ENCODE peak calls at places on chromosome 3, in nine cellular contexts. One of them, this sample, is unnamed.

GRCh38 chr3:136819784-136820640 is 1.1 kb downstream of the SLC35G2 start:
- DNase-seq in GM23338: peak; percentile 88
- DNase-seq in lower leg skin: peak; percentile 87
- DNase-seq in heart right ventricle: peak; percentile 50
- DNase-seq in mammary epithelial cell: peak; percentile 67
- DNase-seq in cardiac fibroblast: peak; percentile 70
- DNase-seq in heart left ventricle: peak; percentile 52
- DNase-seq in left ventricle myocardium inferior: peak; percentile 29
- DNase-seq in IMR-90: peak; percentile 69
- DNase-seq in this sample: no peak

GRCh38 chr3:132255041-132255745 is 62.0 kb upstream of the ACP3 start:
- DNase-seq in GM23338: peak; percentile 8
- DNase-seq in lower leg skin: no peak
- DNase-seq in heart right ventricle: no peak
- DNase-seq in mammary epithelial cell: peak; percentile 89
- DNase-seq in cardiac fibroblast: peak; percentile 74
- DNase-seq in heart left ventricle: no peak
- DNase-seq in left ventricle myocardium inferior: no peak
- DNase-seq in IMR-90: peak; percentile 90
- DNase-seq in this sample: peak; percentile 67

GRCh38 chr3:100882571-100882981 is 110.6 kb downstream of the ABI3BP start:
- DNase-seq in GM23338: peak; percentile 12
- DNase-seq in lower leg skin: no peak
- DNase-seq in heart right ventricle: no peak
- DNase-seq in mammary epithelial cell: no peak
- DNase-seq in cardiac fibroblast: peak; percentile 84
- DNase-seq in heart left ventricle: no peak
- DNase-seq in left ventricle myocardium inferior: no peak
- DNase-seq in IMR-90: peak; percentile 43
- DNase-seq in this sample: no peak

GRCh38 chr3:178236555-178237277 is 299.5 kb upstream of the KCNMB2 start:
- DNase-seq in GM23338: no peak
- DNase-seq in lower leg skin: no peak
- DNase-seq in heart right ventricle: no peak
- DNase-seq in mammary epithelial cell: peak; percentile 45
- DNase-seq in cardiac fibroblast: peak; percentile 78
- DNase-seq in heart left ventricle: no peak
- DNase-seq in left ventricle myocardium inferior: no peak
- DNase-seq in IMR-90: peak; percentile 28
- DNase-seq in this sample: no peak

GRCh38 chr3:173725507-173725906 is 328.0 kb downstream of the NLGN1 start:
- DNase-seq in GM23338: no peak
- DNase-seq in lower leg skin: no peak
- DNase-seq in heart right ventricle: no peak
- DNase-seq in mammary epithelial cell: peak; percentile 59
- DNase-seq in cardiac fibroblast: no peak
- DNase-seq in heart left ventricle: no peak
- DNase-seq in left ventricle myocardium inferior: no peak
- DNase-seq in IMR-90: peak; percentile 54
- DNase-seq in this sample: peak; percentile 27

GRCh38 chr3:14866627-14867026 is 47.9 kb downstream of the FGD5 start:
- DNase-seq in GM23338: no peak
- DNase-seq in lower leg skin: no peak
- DNase-seq in heart right ventricle: no peak
- DNase-seq in mammary epithelial cell: no peak
- DNase-seq in cardiac fibroblast: no peak
- DNase-seq in heart left ventricle: no peak
- DNase-seq in left ventricle myocardium inferior: no peak
- DNase-seq in IMR-90: no peak
- DNase-seq in this sample: no peak

GRCh38 chr3:129356756-129357425 is 71.5 kb downstream of the EFCAB12 start:
- DNase-seq in GM23338: no peak
- DNase-seq in lower leg skin: no peak
- DNase-seq in heart right ventricle: no peak
- DNase-seq in mammary epithelial cell: no peak
- DNase-seq in cardiac fibroblast: no peak
- DNase-seq in heart left ventricle: no peak
- DNase-seq in left ventricle myocardium inferior: no peak
- DNase-seq in IMR-90: no peak
- DNase-seq in this sample: no peak

GRCh38 chr3:134312072-134312872 is 61.6 kb upstream of the RYK start:
- DNase-seq in GM23338: peak; percentile 67
- DNase-seq in lower leg skin: peak; percentile 91
- DNase-seq in heart right ventricle: no peak
- DNase-seq in mammary epithelial cell: peak; percentile 77
- DNase-seq in cardiac fibroblast: peak; percentile 75
- DNase-seq in heart left ventricle: peak; percentile 43
- DNase-seq in left ventricle myocardium inferior: no peak
- DNase-seq in IMR-90: no peak
- DNase-seq in this sample: no peak

GRCh38 chr3:147370316-147370715 is 36.0 kb downstream of the ZIC4 start:
- DNase-seq in GM23338: no peak
- DNase-seq in lower leg skin: no peak
- DNase-seq in heart right ventricle: no peak
- DNase-seq in mammary epithelial cell: no peak
- DNase-seq in cardiac fibroblast: no peak
- DNase-seq in heart left ventricle: no peak
- DNase-seq in left ventricle myocardium inferior: no peak
- DNase-seq in IMR-90: no peak
- DNase-seq in this sample: no peak

GRCh38 chr3:147368561-147369151 is 37.7 kb downstream of the ZIC4 start:
- DNase-seq in GM23338: no peak
- DNase-seq in lower leg skin: no peak
- DNase-seq in heart right ventricle: no peak
- DNase-seq in mammary epithelial cell: no peak
- DNase-seq in cardiac fibroblast: no peak
- DNase-seq in heart left ventricle: no peak
- DNase-seq in left ventricle myocardium inferior: no peak
- DNase-seq in IMR-90: no peak
- DNase-seq in this sample: no peak

GRCh38 chr3:147369671-147370123 is 36.6 kb downstream of the ZIC4 start:
- DNase-seq in GM23338: no peak
- DNase-seq in lower leg skin: no peak
- DNase-seq in heart right ventricle: no peak
- DNase-seq in mammary epithelial cell: no peak
- DNase-seq in cardiac fibroblast: no peak
- DNase-seq in heart left ventricle: no peak
- DNase-seq in left ventricle myocardium inferior: no peak
- DNase-seq in IMR-90: no peak
- DNase-seq in this sample: no peak

GRCh38 chr3:147368151-147368550 is 38.2 kb downstream of the ZIC4 start:
- DNase-seq in GM23338: no peak
- DNase-seq in lower leg skin: no peak
- DNase-seq in heart right ventricle: no peak
- DNase-seq in mammary epithelial cell: no peak
- DNase-seq in cardiac fibroblast: no peak
- DNase-seq in heart left ventricle: no peak
- DNase-seq in left ventricle myocardium inferior: no peak
- DNase-seq in IMR-90: no peak
- DNase-seq in this sample: no peak

GRCh38 chr3:147369231-147369630 is 37.1 kb downstream of the ZIC4 start:
- DNase-seq in GM23338: no peak
- DNase-seq in lower leg skin: no peak
- DNase-seq in heart right ventricle: no peak
- DNase-seq in mammary epithelial cell: no peak
- DNase-seq in cardiac fibroblast: no peak
- DNase-seq in heart left ventricle: no peak
- DNase-seq in left ventricle myocardium inferior: no peak
- DNase-seq in IMR-90: no peak
- DNase-seq in this sample: no peak
- H3K4me3 ChIP-seq in GM23338: peak overlapping the region; percentile 40
- H3K4me3 ChIP-seq in lower leg skin: no peak overlapping the region
- H3K4me3 ChIP-seq in heart right ventricle: no peak overlapping the region
- H3K4me3 ChIP-seq in mammary epithelial cell: no peak overlapping the region
- H3K4me3 ChIP-seq in cardiac fibroblast: no peak overlapping the region
- H3K4me3 ChIP-seq in heart left ventricle: no peak overlapping the region
- H3K4me3 ChIP-seq in left ventricle myocardium inferior: no peak overlapping the region
- H3K4me3 ChIP-seq in IMR-90: no peak overlapping the region
- H3K4me3 ChIP-seq in this sample: no peak overlapping the region

GRCh38 chr3:7207092-7207491 is 346.2 kb downstream of the GRM7 start:
- DNase-seq in GM23338: no peak
- DNase-seq in lower leg skin: no peak
- DNase-seq in heart right ventricle: no peak
- DNase-seq in mammary epithelial cell: no peak
- DNase-seq in cardiac fibroblast: no peak
- DNase-seq in heart left ventricle: no peak
- DNase-seq in left ventricle myocardium inferior: no peak
- DNase-seq in IMR-90: no peak
- DNase-seq in this sample: no peak

GRCh38 chr3:7203969-7204847 is 343.3 kb downstream of the GRM7 start:
- DNase-seq in GM23338: no peak
- DNase-seq in lower leg skin: no peak
- DNase-seq in heart right ventricle: no peak
- DNase-seq in mammary epithelial cell: no peak
- DNase-seq in cardiac fibroblast: no peak
- DNase-seq in heart left ventricle: no peak
- DNase-seq in left ventricle myocardium inferior: no peak
- DNase-seq in IMR-90: no peak
- DNase-seq in this sample: no peak

GRCh38 chr3:7205535-7206331 is 344.8 kb downstream of the GRM7 start:
- DNase-seq in GM23338: no peak
- DNase-seq in lower leg skin: no peak
- DNase-seq in heart right ventricle: no peak
- DNase-seq in mammary epithelial cell: peak; percentile 38
- DNase-seq in cardiac fibroblast: no peak
- DNase-seq in heart left ventricle: no peak
- DNase-seq in left ventricle myocardium inferior: no peak
- DNase-seq in IMR-90: no peak
- DNase-seq in this sample: no peak

GRCh38 chr3:7204848-7205156 is 343.9 kb downstream of the GRM7 start:
- DNase-seq in GM23338: no peak
- DNase-seq in lower leg skin: no peak
- DNase-seq in heart right ventricle: no peak
- DNase-seq in mammary epithelial cell: no peak
- DNase-seq in cardiac fibroblast: no peak
- DNase-seq in heart left ventricle: no peak
- DNase-seq in left ventricle myocardium inferior: no peak
- DNase-seq in IMR-90: no peak
- DNase-seq in this sample: no peak

GRCh38 chr3:7201784-7202183 is 340.9 kb downstream of the GRM7 start:
- DNase-seq in GM23338: no peak
- DNase-seq in lower leg skin: no peak
- DNase-seq in heart right ventricle: no peak
- DNase-seq in mammary epithelial cell: no peak
- DNase-seq in cardiac fibroblast: no peak
- DNase-seq in heart left ventricle: no peak
- DNase-seq in left ventricle myocardium inferior: no peak
- DNase-seq in IMR-90: no peak
- DNase-seq in this sample: no peak
- TF ChIP-seq CTCF in GM23338: no peak
- TF ChIP-seq CTCF in lower leg skin: no peak
- TF ChIP-seq CTCF in heart right ventricle: no peak
- TF ChIP-seq CTCF in mammary epithelial cell: no peak
- TF ChIP-seq CTCF in cardiac fibroblast: no peak
- TF ChIP-seq CTCF in heart left ventricle: no peak
- TF ChIP-seq CTCF in left ventricle myocardium inferior: no peak
- TF ChIP-seq CTCF in IMR-90: no peak
- TF ChIP-seq CTCF in this sample: no peak

GRCh38 chr3:40020689-40021088 is 211.3 kb downstream of the MYRIP start:
- DNase-seq in GM23338: no peak
- DNase-seq in lower leg skin: no peak
- DNase-seq in heart right ventricle: no peak
- DNase-seq in mammary epithelial cell: no peak
- DNase-seq in cardiac fibroblast: no peak
- DNase-seq in heart left ventricle: no peak
- DNase-seq in left ventricle myocardium inferior: no peak
- DNase-seq in IMR-90: no peak
- DNase-seq in this sample: no peak

GRCh38 chr3:40021338-40021737 is 211.9 kb downstream of the MYRIP start:
- DNase-seq in GM23338: no peak
- DNase-seq in lower leg skin: no peak
- DNase-seq in heart right ventricle: no peak
- DNase-seq in mammary epithelial cell: no peak
- DNase-seq in cardiac fibroblast: no peak
- DNase-seq in heart left ventricle: no peak
- DNase-seq in left ventricle myocardium inferior: no peak
- DNase-seq in IMR-90: no peak
- DNase-seq in this sample: no peak

GRCh38 chr3:40019371-40019770 is 210.0 kb downstream of the MYRIP start:
- DNase-seq in GM23338: no peak
- DNase-seq in lower leg skin: no peak
- DNase-seq in heart right ventricle: no peak
- DNase-seq in mammary epithelial cell: no peak
- DNase-seq in cardiac fibroblast: no peak
- DNase-seq in heart left ventricle: no peak
- DNase-seq in left ventricle myocardium inferior: no peak
- DNase-seq in IMR-90: no peak
- DNase-seq in this sample: no peak

GRCh38 chr3:40016391-40016790 is 207.0 kb downstream of the MYRIP start:
- DNase-seq in GM23338: no peak
- DNase-seq in lower leg skin: no peak
- DNase-seq in heart right ventricle: no peak
- DNase-seq in mammary epithelial cell: no peak
- DNase-seq in cardiac fibroblast: no peak
- DNase-seq in heart left ventricle: no peak
- DNase-seq in left ventricle myocardium inferior: no peak
- DNase-seq in IMR-90: no peak
- DNase-seq in this sample: no peak

GRCh38 chr3:40018369-40018768 is 209.0 kb downstream of the MYRIP start:
- DNase-seq in GM23338: no peak
- DNase-seq in lower leg skin: no peak
- DNase-seq in heart right ventricle: no peak
- DNase-seq in mammary epithelial cell: no peak
- DNase-seq in cardiac fibroblast: no peak
- DNase-seq in heart left ventricle: no peak
- DNase-seq in left ventricle myocardium inferior: no peak
- DNase-seq in IMR-90: no peak
- DNase-seq in this sample: no peak
- H3K4me3 ChIP-seq in GM23338: no peak overlapping the region
- H3K4me3 ChIP-seq in lower leg skin: no peak overlapping the region
- H3K4me3 ChIP-seq in heart right ventricle: no peak overlapping the region
- H3K4me3 ChIP-seq in mammary epithelial cell: no peak overlapping the region
- H3K4me3 ChIP-seq in cardiac fibroblast: no peak overlapping the region
- H3K4me3 ChIP-seq in heart left ventricle: no peak overlapping the region
- H3K4me3 ChIP-seq in left ventricle myocardium inferior: no peak overlapping the region
- H3K4me3 ChIP-seq in IMR-90: no peak overlapping the region
- H3K4me3 ChIP-seq in this sample: no peak overlapping the region

GRCh38 chr3:123750209-123750608 is 133.9 kb downstream of the MYLK start:
- DNase-seq in GM23338: no peak
- DNase-seq in lower leg skin: no peak
- DNase-seq in heart right ventricle: no peak
- DNase-seq in mammary epithelial cell: no peak
- DNase-seq in cardiac fibroblast: peak; percentile 15
- DNase-seq in heart left ventricle: no peak
- DNase-seq in left ventricle myocardium inferior: no peak
- DNase-seq in IMR-90: no peak
- DNase-seq in this sample: no peak

GRCh38 chr3:123752228-123752627 is 131.9 kb downstream of the MYLK start:
- DNase-seq in GM23338: no peak
- DNase-seq in lower leg skin: peak; percentile 13
- DNase-seq in heart right ventricle: no peak
- DNase-seq in mammary epithelial cell: no peak
- DNase-seq in cardiac fibroblast: no peak
- DNase-seq in heart left ventricle: no peak
- DNase-seq in left ventricle myocardium inferior: no peak
- DNase-seq in IMR-90: no peak
- DNase-seq in this sample: no peak

GRCh38 chr3:123751478-123751877 is 132.7 kb downstream of the MYLK start:
- DNase-seq in GM23338: no peak
- DNase-seq in lower leg skin: no peak
- DNase-seq in heart right ventricle: no peak
- DNase-seq in mammary epithelial cell: no peak
- DNase-seq in cardiac fibroblast: peak; percentile 33
- DNase-seq in heart left ventricle: no peak
- DNase-seq in left ventricle myocardium inferior: no peak
- DNase-seq in IMR-90: peak; percentile 58
- DNase-seq in this sample: no peak

GRCh38 chr3:123749716-123750115 is 134.4 kb downstream of the MYLK start:
- DNase-seq in GM23338: no peak
- DNase-seq in lower leg skin: no peak
- DNase-seq in heart right ventricle: no peak
- DNase-seq in mammary epithelial cell: peak; percentile 68
- DNase-seq in cardiac fibroblast: peak; percentile 90
- DNase-seq in heart left ventricle: no peak
- DNase-seq in left ventricle myocardium inferior: no peak
- DNase-seq in IMR-90: peak; percentile 95
- DNase-seq in this sample: no peak

DNA sequence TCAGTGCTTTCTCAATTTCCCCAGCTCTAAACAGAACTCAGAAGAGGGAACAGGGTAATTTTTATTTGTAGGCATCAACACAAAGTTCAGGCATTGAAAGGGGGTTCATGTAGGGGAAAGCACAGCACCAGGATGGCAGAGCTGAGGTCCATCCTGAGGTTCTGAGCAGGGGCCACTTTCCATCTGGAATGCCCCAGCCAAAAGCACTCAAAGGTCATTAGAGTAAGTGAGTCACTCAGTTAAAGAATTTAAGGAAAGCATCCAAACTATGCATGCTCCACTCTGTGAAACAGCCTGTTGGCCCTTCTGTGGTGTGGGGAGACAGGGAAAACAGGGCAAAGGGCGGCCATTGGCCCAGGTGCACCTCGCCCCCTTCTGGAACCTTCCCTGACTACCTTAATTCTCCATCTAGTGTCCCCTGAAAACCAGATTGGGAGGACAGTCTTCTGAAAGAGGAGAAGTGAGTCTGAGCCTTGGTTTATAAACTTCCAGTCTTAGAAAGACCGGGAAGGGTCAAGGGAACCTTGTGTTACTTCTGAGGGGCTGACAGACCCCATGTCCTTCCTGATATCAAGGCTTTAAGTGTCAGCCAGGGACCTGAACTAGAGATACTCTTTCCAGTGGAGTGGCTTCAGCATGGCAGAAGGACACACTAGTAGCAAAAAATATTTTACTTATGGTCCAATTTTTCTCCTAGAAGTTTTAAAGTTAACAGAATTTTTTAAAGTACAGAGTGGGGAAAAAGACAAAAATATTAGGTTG is 133.3 kb downstream of the MYLK start:
- DNase-seq in GM23338: peak; percentile 56
- DNase-seq in lower leg skin: no peak
- DNase-seq in heart right ventricle: no peak
- DNase-seq in mammary epithelial cell: peak; percentile 44
- DNase-seq in cardiac fibroblast: peak; percentile 87
- DNase-seq in heart left ventricle: no peak
- DNase-seq in left ventricle myocardium inferior: no peak
- DNase-seq in IMR-90: peak; percentile 95
- DNase-seq in this sample: peak; percentile 93
- TF ChIP-seq CTCF in GM23338: peak; percentile 22
- TF ChIP-seq CTCF in lower leg skin: no peak
- TF ChIP-seq CTCF in heart right ventricle: no peak
- TF ChIP-seq CTCF in mammary epithelial cell: no peak
- TF ChIP-seq CTCF in cardiac fibroblast: no peak
- TF ChIP-seq CTCF in heart left ventricle: no peak
- TF ChIP-seq CTCF in left ventricle myocardium inferior: no peak
- TF ChIP-seq CTCF in IMR-90: no peak
- TF ChIP-seq CTCF in this sample: peak; percentile 17